ENCODE peak calls at places on chromosomes 3 and 15, in six cellular contexts. S is mesendoderm; H is left lung; X is aorta; J is CD8-positive, alpha-beta T cell; T is HepG2. I is an unnamed sample.
A peak's percentile ranks its signal among the peaks of the same experiment; 100 is the strongest.

GRCh38 chr15:67146875-67147381 is 81.5 kb downstream of the SMAD3 start:
- DNase-seq in X (no peak), T (peak; percentile 97), J (no peak), H (no peak), S (peak; percentile 71), I (peak; percentile 88)

GRCh38 chr15:47673343-47673761 is 44.0 kb upstream of the SEMA6D start:
- DNase-seq in T (no peak), J (no peak), S (peak; percentile 91), H (no peak), X (no peak), I (no peak)

GRCh38 chr15:63387741-63388468 is 6.3 kb upstream of the CA12 start:
- DNase-seq in S (peak; percentile 51), T (no peak), J (no peak), H (no peak), X (no peak), I (no peak)

GRCh38 chr3:72907851-72908620 is 20.2 kb downstream of the GXYLT2 start:
- DNase-seq in T (peak; percentile 9), H (no peak), X (peak; percentile 79), S (no peak), J (no peak), I (peak; percentile 81)

GRCh38 chr15:92616621-92617179 is 38.9 kb downstream of the FAM174B start:
- DNase-seq in H (no peak), X (no peak), S (no peak), T (no peak), J (no peak), I (peak; percentile 61)

GRCh38 chr3:142022381-142022780 is 127.0 kb downstream of the TFDP2 start:
- DNase-seq in S (peak; percentile 52), J (no peak), X (no peak), T (no peak), H (no peak), I (peak; percentile 13)

GRCh38 chr15:41116872-41117242 is 777 bp upstream of the INO80 start:
- DNase-seq in S (no peak), X (no peak), H (no peak), J (no peak), T (no peak), I (no peak)

GRCh38 chr15:71011503-71012155 is 103.6 kb upstream of the THSD4 start:
- DNase-seq in T (peak; percentile 3), J (no peak), X (no peak), S (peak; percentile 31), H (no peak), I (peak; percentile 20)

GRCh38 chr15:59917504-59918157 is 86.5 kb upstream of the FOXB1 start:
- DNase-seq in X (no peak), T (peak; percentile 50), S (peak; percentile 83), J (peak; percentile 54), H (no peak), I (peak; percentile 77)

DNA sequence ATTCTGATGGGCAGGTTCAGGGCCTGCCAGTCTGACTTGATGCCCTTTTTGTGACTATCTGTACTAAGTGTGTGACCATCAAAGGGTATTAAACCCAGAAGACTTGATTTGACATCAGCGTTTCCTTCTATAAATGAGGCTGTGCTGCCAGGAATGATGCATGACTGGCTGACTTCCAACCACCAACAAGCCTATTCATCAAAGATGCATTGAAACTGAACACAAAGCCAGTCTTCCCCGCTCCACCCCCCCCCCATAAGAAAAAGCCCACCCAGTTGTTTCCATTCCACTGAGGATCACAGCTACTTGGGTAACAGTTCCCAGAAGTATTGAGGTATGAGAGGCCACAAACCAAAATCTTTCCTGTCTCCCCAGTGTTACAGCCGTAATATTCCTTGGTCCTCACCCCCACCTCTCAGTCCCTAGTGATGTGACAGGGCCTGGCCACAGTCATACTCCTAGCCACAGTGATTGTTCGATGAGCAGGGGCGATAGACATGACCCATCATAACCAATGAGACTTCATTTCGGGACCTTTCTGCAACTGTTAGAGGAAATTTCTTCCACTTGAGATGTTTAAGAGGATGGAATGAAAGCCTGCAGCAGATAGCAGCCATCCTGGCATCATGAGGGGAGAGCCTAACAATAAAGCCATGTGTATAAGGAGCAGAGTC is 22.6 kb downstream of the SH3BP5 start:
- DNase-seq in T (no peak), H (no peak), S (no peak), X (no peak), J (no peak), I (no peak)
- H3K4me1 ChIP-seq in T (no peaks in the 10 kb centered on the region), H (peaks cover 90% of the 10 kb centered on the region), S (peaks cover 8% of the 10 kb centered on the region), X (no peaks in the 10 kb centered on the region), J (peaks cover 33% of the 10 kb centered on the region), I (no peaks in the 10 kb centered on the region)

GRCh38 chr15:88625943-88626741 is 5.0 kb downstream of the AEN start:
- DNase-seq in X (peak; percentile 70), J (no peak), S (no peak), H (no peak), T (no peak), I (no peak)

GRCh38 chr15:88628018-88628673 is 7.0 kb downstream of the AEN start:
- DNase-seq in J (no peak), H (no peak), X (peak; percentile 52), T (no peak), S (no peak), I (no peak)

GRCh38 chr15:88624971-88625290 is 3.8 kb downstream of the AEN start:
- DNase-seq in J (no peak), S (no peak), H (no peak), X (no peak), T (no peak), I (no peak)

GRCh38 chr15:88629071-88629470 is 7.9 kb downstream of the AEN start:
- DNase-seq in H (no peak), J (no peak), S (no peak), X (peak; percentile 71), T (no peak), I (no peak)

GRCh38 chr15:88627463-88627862 is 6.3 kb downstream of the AEN start:
- DNase-seq in J (peak; percentile 60), H (no peak), T (no peak), X (no peak), S (no peak), I (no peak)
- H3K36me3 ChIP-seq in J (peaks cover 21% of the 10 kb centered on the region), H (no peaks in the 10 kb centered on the region), T (peaks cover 39% of the 10 kb centered on the region), X (peaks cover 4% of the 10 kb centered on the region), S (peaks cover 30% of the 10 kb centered on the region), I (peaks cover 68% of the 10 kb centered on the region)

GRCh38 chr15:64717130-64717529 is 58.3 kb downstream of the RBPMS2 start:
- DNase-seq in J (no peak), H (no peak), S (no peak), T (no peak), X (peak; percentile 34), I (no peak)
- H3K4me1 ChIP-seq in J (peaks cover 17% of the 10 kb centered on the region), H (peaks cover 16% of the 10 kb centered on the region), S (no peaks in the 10 kb centered on the region), T (peaks cover 25% of the 10 kb centered on the region), X (no peaks in the 10 kb centered on the region), I (no peaks in the 10 kb centered on the region)

DNA sequence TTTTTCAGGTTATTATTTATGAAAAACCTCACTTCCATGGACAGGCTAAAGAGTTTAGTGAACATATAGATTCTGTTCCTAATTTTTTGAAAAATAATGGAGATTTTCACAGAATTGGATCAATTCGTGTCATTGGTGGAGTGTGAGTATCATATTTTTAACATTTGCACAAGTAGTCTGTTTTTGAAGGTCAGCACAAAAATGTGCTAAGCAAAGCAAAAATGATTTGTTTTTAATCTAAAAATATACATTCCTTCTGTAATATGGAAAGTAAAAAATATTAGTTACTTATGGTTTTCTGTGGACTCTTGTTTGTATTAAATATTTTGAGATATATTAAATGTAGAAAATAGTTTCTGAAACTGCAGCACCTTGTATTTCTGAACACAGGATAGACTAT is 71.0 kb downstream of the CRYBG3 start:
- DNase-seq in H (no peak), J (no peak), S (no peak), T (no peak), X (no peak), I (no peak)
- H3K36me3 ChIP-seq in H (no peaks in the 10 kb centered on the region), J (no peaks in the 10 kb centered on the region), S (no peaks in the 10 kb centered on the region), T (no peaks in the 10 kb centered on the region), X (peaks cover 5% of the 10 kb centered on the region), I (no peaks in the 10 kb centered on the region)

GRCh38 chr15:52799145-52799811 is 9.1 kb upstream of the ONECUT1 start:
- DNase-seq in X (no peak), T (no peak), H (no peak), J (no peak), S (no peak), I (no peak)
- H3K4me1 ChIP-seq in X (no peaks in the 10 kb centered on the region), T (peaks cover 35% of the 10 kb centered on the region), H (peaks cover 10% of the 10 kb centered on the region), J (peaks cover 19% of the 10 kb centered on the region), S (no peaks in the 10 kb centered on the region), I (no peaks in the 10 kb centered on the region)

I was measured in SJCRH30.